ENCODE peak calls at places on chromosomes 11 and 22, in four cellular contexts. One of them, this sample, is unnamed. For H3K4me1, the result is how much of the 10 kb centered on the place peaks cover.

GRCh38 chr11:78798567-78799170 is 224.0 kb upstream of the NARS2 start:
- DNase-seq in heart right ventricle: peak
- DNase-seq in spleen: peak
- DNase-seq in lower lobe of right lung: peak
- DNase-seq in this sample: peak

GRCh38 chr22:31970490-31971444 is 26.4 kb downstream of the YWHAH start:
- DNase-seq in heart right ventricle: peak
- DNase-seq in lower lobe of right lung: peak
- DNase-seq in spleen: peak
- DNase-seq in this sample: peak

GRCh38 chr22:20249797-20250354 is 18.2 kb downstream of the RTN4R start:
- DNase-seq in lower lobe of right lung: no peak
- DNase-seq in heart right ventricle: no peak
- DNase-seq in spleen: no peak
- DNase-seq in this sample: no peak

GRCh38 chr11:36774603-36775002 is 176.6 kb upstream of the RAG2 start:
- DNase-seq in spleen: no peak
- DNase-seq in heart right ventricle: no peak
- DNase-seq in lower lobe of right lung: no peak
- DNase-seq in this sample: no peak

GRCh38 chr11:110948112-110948511 is 235.9 kb upstream of the ARHGAP20 start:
- DNase-seq in heart right ventricle: no peak
- DNase-seq in lower lobe of right lung: no peak
- DNase-seq in spleen: no peak
- DNase-seq in this sample: no peak

GRCh38 chr11:131914299-131914902 is 544.0 kb downstream of the NTM start:
- DNase-seq in lower lobe of right lung: no peak
- DNase-seq in heart right ventricle: no peak
- DNase-seq in spleen: no peak
- DNase-seq in this sample: no peak

GRCh38 chr22:17108256-17109112 is 12.7 kb downstream of the TMEM121B start:
- DNase-seq in heart right ventricle: no peak
- DNase-seq in spleen: peak
- DNase-seq in lower lobe of right lung: no peak
- DNase-seq in this sample: no peak

GRCh38 chr11:11366793-11367192 is 13.7 kb upstream of the CSNK2A3 start:
- DNase-seq in lower lobe of right lung: no peak
- DNase-seq in heart right ventricle: no peak
- DNase-seq in spleen: no peak
- DNase-seq in this sample: no peak

GRCh38 chr11:70471254-70471653 is 72.9 kb downstream of the CTTN start:
- DNase-seq in heart right ventricle: no peak
- DNase-seq in lower lobe of right lung: no peak
- DNase-seq in spleen: peak
- DNase-seq in this sample: no peak

GRCh38 chr22:17097701-17098100 is 12.9 kb downstream of the IL17RA start:
- DNase-seq in lower lobe of right lung: no peak
- DNase-seq in spleen: peak
- DNase-seq in heart right ventricle: no peak
- DNase-seq in this sample: no peak

GRCh38 chr11:128291835-128292234 is 295.5 kb downstream of the ETS1 start:
- DNase-seq in spleen: peak
- DNase-seq in heart right ventricle: no peak
- DNase-seq in lower lobe of right lung: no peak
- DNase-seq in this sample: no peak

GRCh38 chr11:2725367-2726300 is 25.8 kb upstream of the KCNQ1OT1 start:
- DNase-seq in spleen: no peak
- DNase-seq in lower lobe of right lung: no peak
- DNase-seq in heart right ventricle: peak
- DNase-seq in this sample: no peak

GRCh38 chr11:81644239-81644840 is 1089.3 kb downstream of the FAM181B start:
- DNase-seq in lower lobe of right lung: no peak
- DNase-seq in spleen: no peak
- DNase-seq in heart right ventricle: no peak
- DNase-seq in this sample: no peak

GRCh38 chr11:2589538-2589934 is 110.3 kb downstream of the KCNQ1OT1 start:
- DNase-seq in spleen: no peak
- DNase-seq in heart right ventricle: no peak
- DNase-seq in lower lobe of right lung: peak
- DNase-seq in this sample: peak

GRCh38 chr22:18110194-18110943 is at the start of gene TUBA8:
- DNase-seq in spleen: peak
- DNase-seq in heart right ventricle: no peak
- DNase-seq in lower lobe of right lung: no peak
- DNase-seq in this sample: no peak

GRCh38 chr11:45805305-45806071 is 539 bp downstream of the SLC35C1 start:
- DNase-seq in lower lobe of right lung: peak
- DNase-seq in heart right ventricle: peak
- DNase-seq in spleen: peak
- DNase-seq in this sample: peak

GRCh38 chr11:130181295-130182272 is 22.0 kb downstream of the ST14 start:
- DNase-seq in heart right ventricle: peak
- DNase-seq in spleen: no peak
- DNase-seq in lower lobe of right lung: no peak
- DNase-seq in this sample: peak

GRCh38 chr11:76686261-76687079 is 15.9 kb upstream of the LRRC32 start:
- DNase-seq in lower lobe of right lung: no peak
- DNase-seq in heart right ventricle: no peak
- DNase-seq in spleen: no peak
- DNase-seq in this sample: no peak

GRCh38 chr11:118792642-118793124 is 1.7 kb upstream of the DDX6 start:
- DNase-seq in spleen: peak
- DNase-seq in lower lobe of right lung: peak
- DNase-seq in heart right ventricle: peak
- DNase-seq in this sample: peak

GRCh38 chr22:29457730-29458129 is 19.3 kb downstream of the RFPL1 start:
- DNase-seq in heart right ventricle: no peak
- DNase-seq in spleen: peak
- DNase-seq in lower lobe of right lung: no peak
- DNase-seq in this sample: no peak

GRCh38 chr22:50012201-50013181 is at the start of gene IL17REL:
- DNase-seq in lower lobe of right lung: no peak
- DNase-seq in heart right ventricle: no peak
- DNase-seq in spleen: no peak
- DNase-seq in this sample: peak

GRCh38 chr11:77111277-77111676 is 8.6 kb downstream of the OMP start:
- DNase-seq in heart right ventricle: no peak
- DNase-seq in lower lobe of right lung: no peak
- DNase-seq in spleen: no peak
- DNase-seq in this sample: no peak

GRCh38 chr11:128181090-128181485 is 406.3 kb downstream of the ETS1 start:
- DNase-seq in lower lobe of right lung: no peak
- DNase-seq in spleen: no peak
- DNase-seq in heart right ventricle: no peak
- DNase-seq in this sample: no peak

GRCh38 chr11:123707606-123708205 is 33.8 kb downstream of the ZNF202 start:
- DNase-seq in lower lobe of right lung: no peak
- DNase-seq in heart right ventricle: peak
- DNase-seq in spleen: no peak
- DNase-seq in this sample: no peak

GRCh38 chr22:21760640-21761039 is 25.0 kb upstream of the YPEL1 start:
- DNase-seq in heart right ventricle: no peak
- DNase-seq in spleen: no peak
- DNase-seq in lower lobe of right lung: no peak
- DNase-seq in this sample: no peak

GRCh38 chr11:3796796-3797328 is 492 bp downstream of the NUP98 start:
- DNase-seq in lower lobe of right lung: no peak
- DNase-seq in heart right ventricle: no peak
- DNase-seq in spleen: no peak
- DNase-seq in this sample: no peak

GRCh38 chr22:30249049-30250038 is 2.8 kb upstream of the LIF start:
- DNase-seq in lower lobe of right lung: no peak
- DNase-seq in heart right ventricle: peak
- DNase-seq in spleen: no peak
- DNase-seq in this sample: peak

GRCh38 chr22:48505891-48506290 is 1321.8 kb downstream of the BRD1 start:
- DNase-seq in lower lobe of right lung: no peak
- DNase-seq in spleen: no peak
- DNase-seq in heart right ventricle: no peak
- DNase-seq in this sample: peak

GRCh38 chr11:64742940-64743590 is 877 bp downstream of the RASGRP2 start:
- DNase-seq in heart right ventricle: peak
- DNase-seq in lower lobe of right lung: peak
- DNase-seq in spleen: peak
- DNase-seq in this sample: peak

GRCh38 chr11:64739871-64740270 is 4.1 kb downstream of the RASGRP2 start:
- DNase-seq in spleen: peak
- DNase-seq in lower lobe of right lung: no peak
- DNase-seq in heart right ventricle: no peak
- DNase-seq in this sample: no peak

GRCh38 chr11:64742087-64742939 is 1.6 kb downstream of the RASGRP2 start:
- DNase-seq in lower lobe of right lung: no peak
- DNase-seq in heart right ventricle: peak
- DNase-seq in spleen: peak
- DNase-seq in this sample: peak

GRCh38 chr11:64743591-64744543 is at the start of gene RASGRP2:
- DNase-seq in heart right ventricle: peak
- DNase-seq in lower lobe of right lung: peak
- DNase-seq in spleen: peak
- DNase-seq in this sample: peak

DNA sequence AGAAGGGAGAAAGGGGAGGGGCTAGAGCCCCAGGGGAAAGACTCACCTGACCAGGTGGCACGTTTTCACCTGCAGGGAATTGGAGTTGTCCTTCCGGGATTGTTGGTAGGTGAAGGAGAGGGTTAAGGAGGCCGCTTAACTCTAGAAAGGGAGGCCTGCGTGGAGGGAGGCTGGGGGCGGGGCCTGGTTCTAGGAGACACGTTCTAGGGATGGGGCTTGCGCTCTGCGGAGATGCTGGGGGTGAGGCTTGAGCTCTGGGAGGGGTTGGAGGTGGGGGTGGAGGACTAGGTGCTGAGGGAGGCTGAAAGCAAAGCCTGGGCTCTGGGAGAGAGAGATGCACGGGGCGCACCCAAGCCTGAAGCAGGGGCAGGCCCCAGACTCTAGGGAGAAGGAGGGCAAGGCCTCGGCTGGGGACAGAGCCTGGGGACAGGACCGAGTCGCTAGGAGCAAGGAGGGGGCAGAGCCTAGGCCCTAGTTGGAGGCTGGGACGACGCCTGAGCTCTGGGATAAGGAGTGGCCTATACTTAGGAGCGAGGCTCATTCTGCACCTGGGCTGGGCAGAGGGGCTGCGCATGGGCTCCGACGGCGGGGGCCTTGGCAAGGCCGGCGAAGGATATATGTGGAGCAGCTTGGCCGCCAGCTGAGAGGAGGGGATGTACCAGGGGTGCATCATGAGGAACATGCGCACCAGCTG is 2.4 kb downstream of the RASGRP2 start:
- DNase-seq in heart right ventricle: no peak
- DNase-seq in spleen: peak
- DNase-seq in lower lobe of right lung: no peak
- DNase-seq in this sample: peak
- H3K4me3 ChIP-seq in heart right ventricle: peak
- H3K4me3 ChIP-seq in spleen: peak
- H3K4me3 ChIP-seq in lower lobe of right lung: peak
- H3K4me3 ChIP-seq in this sample: no peak

DNA sequence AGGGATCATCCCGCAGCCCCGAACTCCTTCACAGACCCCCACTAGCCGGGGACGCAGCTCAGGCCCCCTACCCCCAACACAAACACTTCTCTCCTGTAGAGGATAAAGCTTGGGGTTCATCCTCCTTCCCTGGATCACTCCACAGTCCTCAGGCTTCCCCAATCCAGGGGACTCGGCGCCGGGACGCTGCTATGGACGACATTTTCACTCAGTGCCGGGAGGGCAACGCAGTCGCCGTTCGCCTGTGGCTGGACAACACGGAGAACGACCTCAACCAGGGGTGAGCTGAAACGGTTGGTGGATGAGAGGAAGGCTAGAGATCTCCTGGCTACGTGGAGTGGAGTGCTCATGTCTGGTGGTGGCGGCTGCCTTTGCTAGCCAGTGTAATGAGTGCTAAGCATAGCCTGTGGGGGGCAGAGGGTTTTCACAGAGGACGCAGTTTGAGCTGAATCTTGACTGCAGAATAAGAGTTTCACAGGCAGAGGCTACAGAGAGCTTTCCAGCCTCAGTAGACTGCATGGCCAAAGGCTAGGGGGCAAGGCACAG is 580 bp downstream of the ILK start:
- DNase-seq in lower lobe of right lung: no peak
- DNase-seq in spleen: peak
- DNase-seq in heart right ventricle: peak
- DNase-seq in this sample: no peak
- H3K4me1 ChIP-seq in lower lobe of right lung: half or more
- H3K4me1 ChIP-seq in spleen: half or more
- H3K4me1 ChIP-seq in heart right ventricle: half or more
- H3K4me1 ChIP-seq in this sample: half or more

GRCh38 chr11:39432929-39433328 is 2026.5 kb downstream of the LRRC4C start:
- DNase-seq in heart right ventricle: no peak
- DNase-seq in spleen: no peak
- DNase-seq in lower lobe of right lung: no peak
- DNase-seq in this sample: no peak

DNA sequence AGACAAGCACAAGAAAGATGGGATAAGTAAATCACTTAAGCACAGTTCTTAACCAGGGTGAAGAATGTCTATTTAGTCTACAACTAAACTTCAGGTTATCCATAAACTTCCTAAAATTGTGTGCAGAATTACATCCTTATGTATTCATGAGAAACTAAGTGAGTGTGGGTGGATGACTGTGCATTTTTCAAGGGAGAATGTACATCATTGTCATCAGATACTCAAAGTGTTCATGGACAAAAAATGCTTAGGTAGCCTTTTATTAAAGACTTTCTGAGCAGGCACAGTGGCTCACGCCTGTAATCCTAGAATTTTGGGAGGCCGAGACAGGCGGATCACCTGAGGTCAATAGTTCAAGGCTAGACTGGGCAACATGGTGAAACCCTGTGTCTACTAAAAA is 2023.8 kb downstream of the LRRC4C start:
- DNase-seq in spleen: no peak
- DNase-seq in heart right ventricle: no peak
- DNase-seq in lower lobe of right lung: no peak
- DNase-seq in this sample: no peak
- H3K27ac ChIP-seq in spleen: no peak
- H3K27ac ChIP-seq in heart right ventricle: no peak
- H3K27ac ChIP-seq in lower lobe of right lung: no peak
- H3K27ac ChIP-seq in this sample: no peak

DNA sequence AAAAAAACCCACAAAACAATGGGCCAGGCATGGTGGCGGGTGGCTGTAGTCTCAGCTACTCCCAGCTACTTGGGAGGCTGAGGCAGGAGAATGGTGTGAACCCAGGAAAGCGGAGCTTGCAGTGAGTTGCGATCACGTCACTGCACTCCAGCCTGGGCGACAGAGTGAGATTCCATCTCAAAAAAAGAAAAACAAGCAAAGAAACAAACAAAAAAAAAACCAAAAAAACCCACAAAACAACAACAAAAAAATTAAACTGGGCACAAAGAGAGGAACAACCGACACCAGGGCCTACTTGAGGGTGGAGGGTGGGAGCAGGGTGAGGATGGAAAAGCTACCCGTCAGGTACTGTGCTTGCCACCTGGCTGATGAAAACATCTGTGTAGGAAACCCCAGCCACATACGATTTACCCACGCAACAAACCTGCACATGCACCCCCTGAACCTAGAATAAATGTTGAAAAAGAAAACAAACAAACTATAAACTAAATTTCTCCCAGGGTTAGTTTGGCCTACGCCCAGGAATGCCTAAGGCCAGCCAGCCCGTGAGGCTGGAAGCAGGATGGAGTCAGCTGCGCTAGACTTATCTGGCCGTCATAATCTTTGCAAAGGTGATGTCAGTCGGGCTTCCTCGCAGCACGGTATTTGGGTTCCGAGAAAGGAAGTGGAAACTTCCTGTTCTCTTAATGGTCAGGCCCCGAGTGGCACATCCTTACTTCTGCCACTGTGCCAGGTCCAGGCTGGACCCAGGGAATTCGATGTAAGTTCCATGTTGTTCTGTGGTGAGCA is 21.9 kb upstream of the CYB5R3 start:
- DNase-seq in spleen: no peak
- DNase-seq in heart right ventricle: peak
- DNase-seq in lower lobe of right lung: no peak
- DNase-seq in this sample: no peak
- H3K4me3 ChIP-seq in spleen: no peak
- H3K4me3 ChIP-seq in heart right ventricle: no peak
- H3K4me3 ChIP-seq in lower lobe of right lung: no peak
- H3K4me3 ChIP-seq in this sample: no peak

This sample was measured in left lung.